ENCODE peak calls at places on chromosomes 13 and 19, in six cellular contexts. A is uterus, X is right lobe of liver, N is omental fat pad, V is cardiac muscle cell, B is A549. W is an unnamed sample.

GRCh38 chr19:56253737-56254136 is 18.8 kb upstream of the EDDM13 start:
- DNase-seq in A (no peak), X (no peak), N (no peak), V (peak), B (peak), W (no peak)

GRCh38 chr13:52599853-52600603 is 42.2 kb upstream of the HNRNPA1L2 start:
- DNase-seq in A (peak), X (no peak), N (no peak), V (peak), B (no peak), W (no peak)

GRCh38 chr19:21851596-21852345 is 15.8 kb upstream of the ZNF43 start:
- DNase-seq in A (peak), X (peak), N (peak), V (peak), B (peak), W (peak)

GRCh38 chr19:8609210-8610040 is 1.1 kb downstream of the ADAMTS10 start:
- DNase-seq in A (peak), X (peak), N (peak), V (peak), B (peak), W (no peak)

GRCh38 chr19:10230155-10230903 is 802 bp downstream of the S1PR2 start:
- DNase-seq in A (peak), X (peak), N (no peak), V (peak), B (no peak), W (no peak)

GRCh38 chr19:3656747-3657394 is 30.3 kb upstream of the CACTIN start:
- DNase-seq in A (no peak), X (no peak), N (no peak), V (no peak), B (no peak), W (no peak)

GRCh38 chr13:113348591-113348990 is 15.3 kb downstream of the GRTP1 start:
- DNase-seq in A (no peak), X (no peak), N (no peak), V (no peak), B (no peak), W (no peak)

GRCh38 chr19:7552781-7553180 is 17.3 kb downstream of the PNPLA6 start:
- DNase-seq in A (no peak), X (no peak), N (no peak), V (no peak), B (no peak), W (no peak)

GRCh38 chr19:8973501-8974091 is 36.6 kb downstream of the MUC16 start:
- DNase-seq in A (no peak), X (no peak), N (no peak), V (peak), B (no peak), W (no peak)

GRCh38 chr19:595326-596262 is 5.9 kb downstream of the HCN2 start:
- DNase-seq in A (no peak), X (no peak), N (no peak), V (no peak), B (no peak), W (no peak)

GRCh38 chr13:21402586-21403307 is 56.4 kb downstream of the ZDHHC20 start:
- DNase-seq in A (no peak), X (no peak), N (no peak), V (no peak), B (peak), W (no peak)

GRCh38 chr19:42942187-42942789 is 5.3 kb upstream of the PSG7 start:
- DNase-seq in A (no peak), X (no peak), N (no peak), V (no peak), B (peak), W (no peak)

GRCh38 chr19:36054733-36055686 is at the start of gene WDR62:
- DNase-seq in A (peak), X (peak), N (peak), V (peak), B (peak), W (peak)

GRCh38 chr13:99926014-99926731 is 45.4 kb downstream of the ZIC5 start:
- DNase-seq in A (no peak), X (no peak), N (no peak), V (no peak), B (peak), W (no peak)

GRCh38 chr19:58513694-58514563 is 2.1 kb upstream of the SLC27A5 start:
- DNase-seq in A (peak), X (peak), N (peak), V (peak), B (peak), W (peak)

GRCh38 chr13:69324109-69324886 is 783.3 kb upstream of the ATXN8OS start:
- DNase-seq in A (no peak), X (no peak), N (no peak), V (peak), B (no peak), W (no peak)

GRCh38 chr13:32330438-32330837 is 15.1 kb downstream of the BRCA2 start:
- DNase-seq in A (no peak), X (no peak), N (no peak), V (no peak), B (no peak), W (no peak)

GRCh38 chr19:30132312-30133075 is 190.5 kb downstream of the URI1 start:
- DNase-seq in A (no peak), X (no peak), N (no peak), V (no peak), B (no peak), W (no peak)
- TF ChIP-seq CTCF in A (no peak), X (no peak), N (no peak), V (no peak), B (no peak), W (no peak)

DNA sequence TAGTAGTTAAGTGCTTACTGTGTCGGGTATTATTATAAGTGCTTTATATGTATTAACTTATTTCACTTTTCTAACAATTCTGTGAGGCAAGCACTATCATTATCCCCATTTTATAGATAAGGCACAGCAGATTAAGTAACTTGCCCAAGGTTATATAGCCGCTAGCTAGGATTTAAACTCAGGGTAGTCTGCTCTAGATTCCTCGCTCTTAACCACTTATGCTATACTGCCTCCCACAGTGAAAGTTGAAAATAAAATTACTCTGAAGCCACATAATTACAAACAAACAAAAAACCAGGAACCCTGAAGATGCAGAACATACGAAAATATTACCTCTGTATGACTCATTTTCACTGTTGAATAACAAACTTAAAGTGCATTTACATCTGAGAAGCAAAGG is 3.9 kb downstream of the TEX30 start:
- DNase-seq in A (no peak), X (no peak), N (no peak), V (no peak), B (no peak), W (no peak)
- TF ChIP-seq CTCF in A (peak), X (no peak), N (no peak), V (no peak), B (no peak), W (peak)

DNA sequence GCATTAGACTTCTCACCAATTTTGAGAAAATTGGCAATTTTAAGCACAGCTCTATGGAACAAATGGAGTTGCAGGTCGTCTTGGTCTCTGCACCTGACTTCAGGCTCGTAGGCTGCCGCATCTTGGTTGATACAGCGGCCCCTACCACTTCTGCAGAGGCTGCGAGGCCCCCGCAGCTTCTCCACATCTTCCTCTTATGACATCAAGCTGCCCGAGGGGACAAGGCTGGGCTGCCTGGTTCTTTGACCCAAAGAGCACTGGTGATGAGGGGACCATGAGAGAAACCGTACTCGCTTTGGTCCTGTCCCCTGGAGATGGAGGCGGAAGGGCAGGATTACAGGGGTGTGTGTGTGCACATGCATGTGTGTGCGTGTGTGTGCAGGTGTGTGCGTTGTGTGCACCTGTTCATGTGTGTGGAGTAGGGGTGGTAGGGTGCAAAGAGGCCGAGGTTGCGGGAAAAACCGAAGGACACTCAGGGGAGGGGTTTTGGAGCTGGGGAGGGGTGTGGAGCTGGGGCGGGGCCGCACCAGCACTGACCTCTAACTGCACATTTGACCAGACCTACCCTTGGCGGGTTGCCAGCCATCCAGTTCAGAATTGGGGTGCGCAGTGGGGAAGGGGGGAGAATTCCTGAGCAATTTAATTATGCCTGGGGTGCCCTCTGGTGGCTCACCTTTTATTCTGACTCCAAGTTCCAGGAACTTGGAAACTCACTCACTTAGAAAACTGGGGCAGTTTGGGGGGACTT is 65.1 kb upstream of the ARHGEF7 start:
- DNase-seq in A (no peak), X (no peak), N (no peak), V (peak), B (no peak), W (no peak)
- TF ChIP-seq CTCF in A (peak), X (peak), N (no peak), V (peak), B (peak), W (peak)

GRCh38 chr19:46073268-46073922 is 32.6 kb upstream of the IGFL4 start:
- DNase-seq in A (no peak), X (no peak), N (no peak), V (no peak), B (no peak), W (no peak)

GRCh38 chr19:46076951-46077814 is 36.4 kb upstream of the IGFL4 start:
- DNase-seq in A (peak), X (no peak), N (no peak), V (peak), B (peak), W (no peak)

GRCh38 chr19:46077815-46078167 is 37.0 kb upstream of the IGFL4 start:
- DNase-seq in A (no peak), X (no peak), N (no peak), V (no peak), B (no peak), W (no peak)

GRCh38 chr19:46080561-46080960 is 39.8 kb upstream of the IGFL4 start:
- DNase-seq in A (peak), X (no peak), N (no peak), V (no peak), B (no peak), W (peak)

GRCh38 chr19:46076031-46076880 is 35.5 kb upstream of the IGFL4 start:
- DNase-seq in A (no peak), X (no peak), N (no peak), V (no peak), B (no peak), W (no peak)
- TF ChIP-seq CTCF in A (no peak), X (no peak), N (no peak), V (no peak), B (peak), W (peak)

GRCh38 chr19:55117636-55118391 is at the start of gene PPP1R12C:
- DNase-seq in A (peak), X (peak), N (peak), V (peak), B (peak), W (peak)
- TF ChIP-seq CTCF in A (peak), X (no peak), N (no peak), V (no peak), B (no peak), W (peak)

W was measured in chondrocyte.